ENCODE peak calls at places on chromosome 2, in five cellular contexts. M is A549, G is K562, V is HCT116, O is HL-60. U is an unnamed sample.

GRCh38 chr2:72204156-72204781 is 56.6 kb upstream of the CYP26B1 start:
- DNase-seq in M (peak; percentile 83), G (no peak), V (no peak), O (no peak), U (no peak)

GRCh38 chr2:27681844-27682243 is 18.2 kb downstream of the SLC4A1AP start:
- DNase-seq in M (peak; percentile 41), G (no peak), V (no peak), O (no peak), U (no peak)

GRCh38 chr2:177671662-177672061 is 279.1 kb downstream of the AGPS start:
- DNase-seq in M (no peak), G (no peak), V (no peak), O (no peak), U (no peak)

GRCh38 chr2:69390474-69390873 is 3.4 kb upstream of the GFPT1 start:
- DNase-seq in M (no peak), G (no peak), V (no peak), O (peak; percentile 41), U (no peak)

GRCh38 chr2:199988176-199988575 is 32.8 kb downstream of the MAIP1 start:
- DNase-seq in M (no peak), G (no peak), V (no peak), O (no peak), U (no peak)

GRCh38 chr2:154700142-154700541 is 1.6 kb downstream of the KCNJ3 start:
- DNase-seq in M (no peak), G (no peak), V (no peak), O (no peak), U (no peak)

GRCh38 chr2:176211110-176211509 is 22.6 kb downstream of the HOXD1 start:
- DNase-seq in M (no peak), G (no peak), V (no peak), O (no peak), U (no peak)

GRCh38 chr2:60483400-60483799 is 70.1 kb downstream of the BCL11A start:
- DNase-seq in M (no peak), G (no peak), V (no peak), O (no peak), U (no peak)

GRCh38 chr2:172572981-172573380 is 17.1 kb downstream of the PDK1 start:
- DNase-seq in M (no peak), G (no peak), V (no peak), O (no peak), U (no peak)

GRCh38 chr2:7620255-7620654 is 703.0 kb downstream of the RNF144A start:
- DNase-seq in M (no peak), G (no peak), V (no peak), O (no peak), U (no peak)

GRCh38 chr2:194559523-194559922 is 1097.5 kb upstream of the SLC39A10 start:
- DNase-seq in M (no peak), G (no peak), V (no peak), O (no peak), U (no peak)

GRCh38 chr2:45330617-45331016 is 280.4 kb downstream of the SRBD1 start:
- DNase-seq in M (peak; percentile 31), G (no peak), V (no peak), O (no peak), U (no peak)

GRCh38 chr2:43240762-43241150 is 14.3 kb upstream of the ZFP36L2 start:
- DNase-seq in M (no peak), G (no peak), V (no peak), O (no peak), U (no peak)

GRCh38 chr2:26770986-26771586 is 7.0 kb downstream of the SLC35F6 start:
- DNase-seq in M (peak; percentile 78), G (peak; percentile 72), V (no peak), O (no peak), U (no peak)

GRCh38 chr2:216560695-216561370 is 62.2 kb downstream of the RPL37A start:
- DNase-seq in M (no peak), G (no peak), V (no peak), O (no peak), U (no peak)

GRCh38 chr2:216862628-216863027 is 2.8 kb upstream of the TNP1 start:
- DNase-seq in M (peak; percentile 6), G (no peak), V (no peak), O (no peak), U (no peak)

GRCh38 chr2:30439879-30440278 is 7.2 kb upstream of the LCLAT1 start:
- DNase-seq in M (no peak), G (no peak), V (no peak), O (no peak), U (no peak)

GRCh38 chr2:73841912-73842738 is 13.4 kb downstream of the STAMBP start:
- DNase-seq in M (peak; percentile 24), G (no peak), V (no peak), O (no peak), U (no peak)

GRCh38 chr2:182792441-182792840 is 74.0 kb downstream of the FRZB start:
- DNase-seq in M (no peak), G (no peak), V (no peak), O (no peak), U (no peak)

GRCh38 chr2:55556809-55557208 is 37.3 kb downstream of the CFAP36 start:
- DNase-seq in M (no peak), G (no peak), V (no peak), O (no peak), U (no peak)

GRCh38 chr2:23563151-23563550 is 178.2 kb downstream of the KLHL29 start:
- DNase-seq in M (no peak), G (no peak), V (no peak), O (no peak), U (no peak)

GRCh38 chr2:23562143-23562542 is 177.2 kb downstream of the KLHL29 start:
- DNase-seq in M (no peak), G (no peak), V (no peak), O (no peak), U (no peak)

GRCh38 chr2:23565374-23565773 is 180.4 kb downstream of the KLHL29 start:
- DNase-seq in M (no peak), G (no peak), V (no peak), O (no peak), U (no peak)

GRCh38 chr2:23564618-23564967 is 179.6 kb downstream of the KLHL29 start:
- DNase-seq in M (no peak), G (no peak), V (no peak), O (no peak), U (no peak)

DNA sequence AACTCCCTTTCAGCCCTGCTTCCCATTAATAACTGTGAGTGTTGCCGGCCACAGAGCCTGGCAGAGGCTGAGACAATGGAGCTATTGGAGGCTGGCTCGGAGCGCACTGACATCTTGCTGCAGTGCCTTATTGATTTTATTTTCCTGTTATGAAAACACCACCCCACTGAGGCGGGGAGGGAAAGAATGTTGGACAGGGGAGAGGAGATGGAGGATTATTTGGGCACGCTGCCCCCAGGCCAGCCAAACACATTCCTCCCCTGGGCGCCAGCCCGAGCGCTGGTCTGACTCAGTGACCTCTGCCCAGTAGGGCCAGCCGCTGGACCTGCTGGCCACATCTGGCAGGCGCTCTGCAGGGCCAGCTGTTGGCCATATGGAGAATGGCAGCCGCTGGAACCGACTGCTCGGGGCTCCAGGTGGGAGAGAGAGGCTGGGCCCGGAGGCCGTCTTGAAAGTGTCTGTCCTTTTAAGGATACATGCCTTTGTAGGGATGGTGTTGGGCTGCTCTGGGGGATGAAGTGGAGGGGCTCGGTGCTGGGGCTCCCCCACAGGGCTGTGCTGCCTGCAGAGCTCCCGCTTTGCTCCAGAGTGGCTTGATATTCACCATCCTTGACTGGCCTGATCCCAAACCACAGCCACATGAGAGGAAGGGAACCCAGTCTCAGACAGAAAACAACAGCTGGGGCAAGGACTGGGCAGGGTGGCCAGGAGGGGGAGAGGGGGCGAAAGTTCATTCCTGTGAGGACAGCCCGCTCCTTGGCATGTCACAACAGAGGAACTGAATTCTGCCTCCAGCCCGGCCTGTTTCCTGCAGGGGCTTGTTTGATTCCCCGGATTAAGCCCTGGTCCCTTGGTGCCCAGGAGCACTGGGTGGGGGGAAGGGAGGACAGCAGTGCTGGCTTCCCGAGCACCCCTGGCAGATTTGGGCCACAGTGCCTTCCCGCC is 179.0 kb downstream of the KLHL29 start:
- DNase-seq in M (no peak), G (no peak), V (no peak), O (no peak), U (no peak)
- H3K27ac ChIP-seq in M (no peak overlapping the region), G (no peak overlapping the region), V (no peak overlapping the region), O (no peak overlapping the region), U (no peak overlapping the region)

DNA sequence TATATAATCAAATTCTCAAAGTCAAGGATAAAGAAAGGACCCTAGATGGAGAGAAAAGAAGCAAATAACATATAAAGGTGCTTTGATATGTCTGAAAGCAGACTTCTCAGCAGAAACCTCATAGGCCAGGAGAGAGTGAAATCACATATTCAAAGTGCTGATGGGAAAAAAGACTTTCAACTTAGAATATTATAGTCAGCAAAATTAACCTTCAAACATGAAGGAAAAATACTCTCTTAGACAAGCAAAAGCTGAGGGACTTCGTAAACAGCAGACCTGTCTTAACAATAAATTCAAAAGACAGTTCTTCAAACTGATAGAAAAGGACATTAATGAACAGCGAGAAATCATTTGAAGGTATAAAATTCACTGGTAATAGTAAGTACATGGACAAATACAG is 107.2 kb upstream of the KCNH7 start:
- DNase-seq in M (no peak), G (no peak), V (no peak), O (no peak), U (no peak)
- TF ChIP-seq CTCF in M (no peak), G (no peak), V (no peak), O (no peak), U (no peak)

GRCh38 chr2:197152451-197153228 is 157.9 kb downstream of the ANKRD44 start:
- DNase-seq in M (peak; percentile 19), G (no peak), V (no peak), O (peak; percentile 41), U (peak; percentile 72)
- TF ChIP-seq REST in M (no peak), G (no peak), V (no peak), O (no peak), U (no peak)

DNA sequence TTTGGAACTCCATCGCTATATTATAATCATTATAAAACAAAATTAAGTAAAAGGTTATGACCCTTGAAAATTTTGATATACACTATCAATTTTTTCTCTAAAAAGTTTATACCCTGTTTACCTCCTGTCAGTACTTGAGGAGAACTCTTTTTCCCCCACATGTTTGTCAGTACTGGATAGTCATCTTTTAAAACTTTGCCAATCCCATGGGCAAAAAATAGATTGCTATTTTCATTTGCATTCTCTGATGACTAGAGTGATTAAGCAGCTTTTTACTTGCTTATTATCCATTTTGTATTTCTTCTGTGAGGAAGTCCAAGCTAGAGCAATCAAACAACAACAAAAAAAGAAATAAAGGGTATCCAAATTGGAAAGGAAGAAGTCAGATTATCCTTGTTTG is 76.4 kb downstream of the DGKD start:
- DNase-seq in M (no peak), G (no peak), V (no peak), O (no peak), U (no peak)
- H3K27ac ChIP-seq in M (peak overlapping the region; percentile 99), G (no peak overlapping the region), V (no peak overlapping the region), O (no peak overlapping the region), U (peak overlapping the region; percentile 80)

U was measured in Panc1.